ENCODE peak calls at places on chromosomes 5 and 9, in six cellular contexts. D, M, E, K, O and R are unnamed samples. For H3K4me1, the result is how much of the 10 kb centered on the place peaks cover.

GRCh38 chr5:62005551-62005950 is 300.5 kb upstream of the KIF2A start:
- DNase-seq in E (no peak), K (no peak), M (no peak), D (no peak), O (no peak), R (no peak)

GRCh38 chr9:97737429-97737828 is 40.3 kb upstream of the XPA start:
- DNase-seq in O (no peak), K (no peak), E (peak), M (no peak), D (no peak), R (no peak)

GRCh38 chr9:112120046-112120373 is 55.1 kb downstream of the SUSD1 start:
- DNase-seq in M (no peak), O (no peak), E (no peak), K (no peak), D (no peak), R (no peak)

GRCh38 chr9:112278152-112278551 is 55.3 kb downstream of the PTBP3 start:
- DNase-seq in M (no peak), D (no peak), K (no peak), O (no peak), E (no peak), R (no peak)

GRCh38 chr5:76718381-76718832 is 2.5 kb downstream of the F2R start:
- DNase-seq in K (no peak), D (no peak), O (peak), E (no peak), M (no peak), R (no peak)

GRCh38 chr9:91844170-91844569 is 105.9 kb downstream of the ROR2 start:
- DNase-seq in K (peak), O (peak), D (no peak), E (no peak), M (peak), R (no peak)

GRCh38 chr5:72779520-72779919 is 36.9 kb upstream of the TNPO1 start:
- DNase-seq in D (no peak), O (no peak), K (no peak), E (no peak), M (no peak), R (no peak)

GRCh38 chr5:180649297-180650039 is at the start of gene FLT4:
- DNase-seq in O (no peak), K (no peak), E (peak), D (no peak), M (no peak), R (no peak)

GRCh38 chr9:28668158-28668557 is 1094.9 kb upstream of the C9orf72 start:
- DNase-seq in K (no peak), O (no peak), D (no peak), E (no peak), M (no peak), R (no peak)

GRCh38 chr9:92535940-92536850 is at the start of gene ECM2:
- DNase-seq in O (no peak), M (no peak), E (no peak), D (no peak), K (no peak), R (no peak)

GRCh38 chr9:32589083-32589713 is 16.2 kb upstream of the NDUFB6 start:
- DNase-seq in E (peak), K (no peak), O (no peak), M (no peak), D (no peak), R (no peak)

GRCh38 chr5:81904861-81905260 is 67.0 kb upstream of the ATG10 start:
- DNase-seq in D (no peak), O (no peak), K (no peak), M (no peak), E (no peak), R (no peak)

GRCh38 chr5:32443145-32443540 is 1.4 kb downstream of the ZFR start:
- DNase-seq in O (no peak), M (no peak), K (no peak), E (peak), D (no peak), R (no peak)

GRCh38 chr9:1051286-1052118 is 1.3 kb downstream of the DMRT2 start:
- DNase-seq in E (peak), D (no peak), M (peak), K (no peak), O (no peak), R (peak)

GRCh38 chr9:127448112-127448805 is 2.9 kb downstream of the RPL12 start:
- DNase-seq in O (no peak), E (no peak), D (no peak), K (no peak), M (no peak), R (no peak)
- TF ChIP-seq POLR2AphosphoS5 in O (no peak), E (no peak), D (no peak), K (no peak), M (no peak), R (no peak)

GRCh38 chr9:134319306-134320194 is 6.7 kb upstream of the RXRA start:
- DNase-seq in E (no peak), M (no peak), D (peak), K (no peak), O (peak), R (no peak)

GRCh38 chr9:134316444-134317160 is 9.7 kb upstream of the RXRA start:
- DNase-seq in D (peak), O (peak), M (no peak), E (no peak), K (no peak), R (no peak)

GRCh38 chr9:134318481-134318891 is 7.8 kb upstream of the RXRA start:
- DNase-seq in E (no peak), K (no peak), D (peak), O (peak), M (no peak), R (no peak)

GRCh38 chr9:134318941-134319305 is 7.3 kb upstream of the RXRA start:
- DNase-seq in K (no peak), E (no peak), O (peak), M (no peak), D (peak), R (no peak)

DNA sequence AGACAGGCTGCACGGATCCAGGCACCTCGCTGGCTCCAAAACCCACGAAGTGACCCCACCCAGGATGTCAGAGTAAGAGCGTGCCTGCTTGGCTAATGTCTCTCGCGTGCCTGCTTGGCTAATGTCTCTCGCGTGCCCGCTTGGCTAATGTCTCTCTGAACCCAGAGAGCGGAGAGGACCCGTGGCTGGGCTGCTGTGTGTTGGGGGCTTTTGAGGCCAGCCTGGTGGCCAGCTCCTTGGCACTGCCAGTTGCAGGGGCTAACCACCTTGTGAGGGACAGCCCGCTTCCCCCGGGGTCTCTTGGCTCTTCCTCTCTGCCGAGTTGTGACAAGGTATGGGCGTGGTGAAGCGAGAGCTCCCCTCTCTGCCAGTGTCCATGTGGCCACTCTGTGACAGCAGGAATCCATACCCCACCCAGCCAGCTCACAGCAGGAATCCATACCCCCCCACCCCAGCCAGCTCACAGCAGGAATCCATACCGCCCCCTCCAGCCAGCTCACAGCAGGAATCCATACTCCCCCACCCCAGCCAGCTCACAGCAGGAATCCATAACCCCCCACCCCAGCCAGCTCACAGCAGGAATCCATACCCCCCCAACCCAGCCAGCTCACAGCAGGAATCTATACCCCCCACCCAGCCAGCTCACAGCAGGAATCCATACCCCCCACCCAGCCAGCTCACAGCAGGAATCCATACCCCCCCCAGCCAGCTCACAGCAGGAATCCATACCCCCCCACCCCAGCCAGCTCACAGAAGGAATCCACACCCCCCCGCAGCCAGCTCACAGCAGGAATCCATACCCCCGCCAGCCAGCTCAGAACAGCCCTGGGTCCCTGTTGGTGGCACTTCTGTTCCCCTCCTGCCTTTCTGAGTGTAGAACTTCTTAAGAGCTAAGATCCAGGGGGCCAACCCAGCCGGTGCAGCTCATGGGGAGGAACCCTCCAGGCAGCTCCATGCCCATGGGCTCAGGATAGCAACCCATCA is 8.5 kb upstream of the RXRA start:
- DNase-seq in M (no peak), E (no peak), D (peak), O (peak), K (no peak), R (no peak)
- TF ChIP-seq CTCF in M (no peak), E (no peak), D (no peak), O (no peak), K (no peak), R (no peak)

GRCh38 chr5:125413861-125414260 is 667.4 kb upstream of the ZNF608 start:
- DNase-seq in E (no peak), D (no peak), K (no peak), M (no peak), O (no peak), R (no peak)
- H3K4me1 ChIP-seq in E (half or more), D (half or more), K (under half), M (under half), O (under half), R (under half)

DNA sequence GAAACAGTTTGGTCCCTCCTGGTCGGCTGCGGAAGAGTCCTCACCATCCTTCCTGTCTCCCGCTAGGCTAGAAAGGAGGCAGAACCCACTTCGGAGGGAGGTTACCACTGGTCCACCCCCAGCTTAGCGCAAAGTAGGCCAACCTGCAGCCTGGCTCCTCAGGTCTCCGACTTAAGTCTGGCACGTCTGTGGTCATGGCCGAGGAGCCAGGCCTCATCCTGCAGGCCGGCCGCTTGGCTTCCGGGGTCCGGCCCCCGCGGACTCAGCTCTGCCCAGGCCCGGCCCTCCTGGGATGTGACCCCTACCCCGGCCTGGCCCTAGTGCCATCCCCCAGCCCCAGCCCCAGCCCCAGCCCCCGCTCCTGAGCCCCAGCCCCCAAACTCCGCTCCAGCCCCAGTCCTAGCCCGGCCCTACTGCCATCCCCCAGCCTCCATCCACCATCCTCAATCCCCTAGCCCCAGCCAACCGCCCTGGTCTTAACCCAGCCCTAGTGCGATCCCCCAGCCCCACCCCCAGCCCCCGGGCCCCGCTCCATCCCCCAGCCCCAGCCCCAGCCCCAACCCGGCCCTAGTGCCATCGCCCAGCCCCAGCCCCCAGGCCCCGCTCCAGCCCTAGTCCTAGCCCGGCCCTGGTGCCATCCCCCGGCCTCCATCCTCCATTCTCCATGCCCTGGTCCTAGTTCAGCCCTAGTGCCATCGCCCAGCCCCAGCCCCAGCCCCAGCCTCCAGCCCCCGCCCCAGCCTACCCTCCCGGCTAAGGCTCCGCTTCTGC is 588 bp downstream of the TOR1A start:
- DNase-seq in M (no peak), K (no peak), E (peak), O (peak), D (no peak), R (no peak)
- TF ChIP-seq POLR2AphosphoS5 in M (no peak), K (no peak), E (no peak), O (no peak), D (no peak), R (no peak)